ENCODE peak calls at places on chromosome 12, in nine cellular contexts. I is nephron progenitor cell; F is heart right ventricle; E is fibroblast of the conjunctiva; N is posterior cingulate gyrus; W is hepatic stellate cell; A is CD4-positive, CD25-positive, alpha-beta regulatory T cell; X is pancreas; R is activated CD4-positive, alpha-beta T cell treated with anti-CD3 and anti-CD28 coated beads, Interleukin-2, amount 10 ng/mL, durations not matched to agents 7 days and 5 days. J is an unnamed sample.

GRCh38 chr12:68924546-68924945 is 8.4 kb downstream of the CPM start:
- DNase-seq in I (no peak), F (no peak), E (no peak), N (no peak), W (no peak), A (no peak), X (no peak), R (no peak), J (no peak)

GRCh38 chr12:77060136-77060882 is 5.1 kb downstream of the E2F7 start:
- DNase-seq in I (no peak), F (no peak), E (no peak), N (no peak), W (no peak), A (no peak), X (no peak), R (no peak), J (no peak)

GRCh38 chr12:50924131-50924438 is 28.3 kb upstream of the HIGD1C start:
- DNase-seq in I (no peak), F (no peak), E (no peak), N (no peak), W (no peak), A (no peak), X (no peak), R (no peak), J (no peak)

GRCh38 chr12:124796303-124796957 is 67.2 kb downstream of the SCARB1 start:
- DNase-seq in I (no peak), F (no peak), E (no peak), N (no peak), W (no peak), A (no peak), X (no peak), R (no peak), J (no peak)

GRCh38 chr12:58532855-58533608 is 387.3 kb downstream of the LRIG3 start:
- DNase-seq in I (no peak), F (no peak), E (no peak), N (no peak), W (no peak), A (no peak), X (no peak), R (no peak), J (no peak)

GRCh38 chr12:124441443-124442190 is 125.8 kb downstream of the NCOR2 start:
- DNase-seq in I (no peak), F (no peak), E (peak; percentile 59), N (no peak), W (peak; percentile 94), A (no peak), X (no peak), R (no peak), J (peak; percentile 72)

GRCh38 chr12:2113501-2113912 is 60.7 kb downstream of the CACNA1C start:
- DNase-seq in I (no peak), F (peak; percentile 64), E (no peak), N (no peak), W (no peak), A (no peak), X (no peak), R (no peak), J (no peak)

GRCh38 chr12:18690653-18691052 is 47.2 kb downstream of the PLCZ1 start:
- DNase-seq in I (no peak), F (no peak), E (no peak), N (no peak), W (peak; percentile 13), A (no peak), X (no peak), R (no peak), J (peak; percentile 68)

GRCh38 chr12:114673169-114673833 is 10.7 kb downstream of the TBX3 start:
- DNase-seq in I (no peak), F (no peak), E (no peak), N (no peak), W (peak; percentile 79), A (no peak), X (no peak), R (no peak), J (peak; percentile 87)

GRCh38 chr12:69641546-69641945 is 30.8 kb upstream of the LRRC10 start:
- DNase-seq in I (no peak), F (no peak), E (no peak), N (no peak), W (no peak), A (no peak), X (no peak), R (no peak), J (no peak)

GRCh38 chr12:46260913-46261476 is 7.8 kb downstream of the SLC38A1 start:
- DNase-seq in I (no peak), F (no peak), E (no peak), N (no peak), W (no peak), A (no peak), X (no peak), R (no peak), J (no peak)

GRCh38 chr12:67721216-67721615 is 72.7 kb downstream of the DYRK2 start:
- DNase-seq in I (no peak), F (peak; percentile 67), E (no peak), N (no peak), W (no peak), A (no peak), X (peak; percentile 56), R (no peak), J (no peak)

GRCh38 chr12:21662122-21662792 is 4.6 kb upstream of the LDHB start:
- DNase-seq in I (no peak), F (no peak), E (no peak), N (no peak), W (no peak), A (no peak), X (no peak), R (no peak), J (no peak)

GRCh38 chr12:32089156-32089950 is 17.3 kb upstream of the BICD1 start:
- DNase-seq in I (no peak), F (no peak), E (no peak), N (no peak), W (no peak), A (no peak), X (no peak), R (no peak), J (no peak)

GRCh38 chr12:31524791-31525495 is 66.0 kb downstream of the DENND5B start:
- DNase-seq in I (no peak), F (no peak), E (peak; percentile 35), N (no peak), W (no peak), A (no peak), X (no peak), R (no peak), J (no peak)

GRCh38 chr12:57744194-57744776 is 554 bp upstream of the TSPAN31 start:
- DNase-seq in I (peak; percentile 72), F (peak; percentile 76), E (peak; percentile 77), N (no peak), W (peak; percentile 85), A (no peak), X (no peak), R (peak; percentile 82), J (no peak)

GRCh38 chr12:27516625-27517024 is 7.4 kb upstream of the PPFIBP1 start:
- DNase-seq in I (no peak), F (no peak), E (no peak), N (no peak), W (no peak), A (no peak), X (no peak), R (no peak), J (no peak)

GRCh38 chr12:52033506-52034258 is 17.6 kb upstream of the NR4A1 start:
- DNase-seq in I (no peak), F (no peak), E (no peak), N (no peak), W (no peak), A (no peak), X (no peak), R (no peak), J (no peak)

GRCh38 chr12:123801573-123802178 is 39.6 kb downstream of the DNAH10 start:
- DNase-seq in I (no peak), F (no peak), E (peak; percentile 32), N (no peak), W (peak; percentile 27), A (no peak), X (no peak), R (no peak), J (peak; percentile 7)

GRCh38 chr12:3119745-3120660 is 42.8 kb downstream of the TSPAN9 start:
- DNase-seq in I (no peak), F (peak; percentile 80), E (no peak), N (no peak), W (no peak), A (no peak), X (peak; percentile 74), R (no peak), J (no peak)

GRCh38 chr12:3231399-3231876 is 154.3 kb downstream of the TSPAN9 start:
- DNase-seq in I (peak; percentile 68), F (no peak), E (no peak), N (no peak), W (no peak), A (no peak), X (no peak), R (no peak), J (no peak)

GRCh38 chr12:77064891-77065360 is 443 bp downstream of the E2F7 start:
- DNase-seq in I (no peak), F (no peak), E (no peak), N (no peak), W (peak; percentile 27), A (peak; percentile 2), X (no peak), R (peak; percentile 29), J (no peak)

GRCh38 chr12:4784404-4785054 is 64.3 kb downstream of the GALNT8 start:
- DNase-seq in I (no peak), F (no peak), E (no peak), N (no peak), W (no peak), A (no peak), X (no peak), R (no peak), J (no peak)

GRCh38 chr12:27627123-27627835 is 69.0 kb upstream of the REP15 start:
- DNase-seq in I (no peak), F (no peak), E (peak; percentile 56), N (no peak), W (peak; percentile 24), A (no peak), X (no peak), R (no peak), J (peak; percentile 21)

GRCh38 chr12:95918194-95918993 is 24.0 kb downstream of the CCDC38 start:
- DNase-seq in I (peak; percentile 44), F (peak; percentile 35), E (peak; percentile 36), N (no peak), W (peak; percentile 37), A (peak; percentile 56), X (no peak), R (peak; percentile 63), J (no peak)

GRCh38 chr12:111211910-111212757 is 156.8 kb downstream of the PHETA1 start:
- DNase-seq in I (peak; percentile 79), F (no peak), E (no peak), N (no peak), W (no peak), A (no peak), X (no peak), R (peak; percentile 19), J (no peak)

GRCh38 chr12:123097521-123098084 is 53.3 kb downstream of the PITPNM2 start:
- DNase-seq in I (peak; percentile 27), F (peak; percentile 80), E (no peak), N (no peak), W (no peak), A (no peak), X (no peak), R (no peak), J (no peak)